ENCODE peak calls at places on chromosomes 12 and 14, in seven cellular contexts. N is GM23248, D is PC-9, P is H1, J is PC-3, F is MM.1S, Q is fibroblast of lung. S is an unnamed sample.

GRCh38 chr14:24368562-24369252 is 723 bp downstream of the NFATC4 start:
- DNase-seq in N (peak; percentile 90), D (peak; percentile 15), P (peak; percentile 83), J (no peak), F (no peak), Q (peak; percentile 69), S (peak; percentile 56)

GRCh38 chr14:59427653-59428578 is 37.3 kb downstream of the GPR135 start:
- DNase-seq in N (peak; percentile 59), D (no peak), P (no peak), J (no peak), F (no peak), Q (peak; percentile 70), S (no peak)

GRCh38 chr12:12689672-12690287 is 6.2 kb downstream of the GPR19 start:
- DNase-seq in N (no peak), D (no peak), P (no peak), J (no peak), F (no peak), Q (no peak), S (no peak)

GRCh38 chr12:14910090-14910915 is 24.6 kb upstream of the MGP start:
- DNase-seq in N (peak; percentile 60), D (peak; percentile 12), P (no peak), J (peak; percentile 67), F (no peak), Q (no peak), S (no peak)

GRCh38 chr12:46153267-46153872 is 115.5 kb downstream of the SLC38A1 start:
- DNase-seq in N (peak; percentile 78), D (no peak), P (no peak), J (peak; percentile 56), F (peak; percentile 45), Q (peak; percentile 63), S (peak; percentile 59)

GRCh38 chr14:100067971-100068959 is 3.0 kb downstream of the EVL start:
- DNase-seq in N (peak; percentile 62), D (peak; percentile 61), P (peak; percentile 33), J (peak; percentile 92), F (no peak), Q (no peak), S (no peak)

GRCh38 chr14:44530482-44530881 is 23.4 kb upstream of the FSCB start:
- DNase-seq in N (no peak), D (no peak), P (no peak), J (peak; percentile 48), F (no peak), Q (no peak), S (no peak)

GRCh38 chr14:64196668-64197411 is 97.3 kb downstream of the ESR2 start:
- DNase-seq in N (peak; percentile 70), D (no peak), P (peak; percentile 78), J (no peak), F (no peak), Q (peak; percentile 39), S (peak; percentile 92)

GRCh38 chr12:14416658-14417057 is 51.2 kb downstream of the ATF7IP start:
- DNase-seq in N (peak; percentile 62), D (peak; percentile 26), P (no peak), J (peak; percentile 50), F (peak; percentile 75), Q (peak; percentile 96), S (peak; percentile 82)

GRCh38 chr12:16421806-16422205 is 74.4 kb downstream of the MGST1 start:
- DNase-seq in N (peak; percentile 27), D (no peak), P (no peak), J (no peak), F (no peak), Q (peak; percentile 4), S (no peak)

GRCh38 chr12:114799574-114800487 is 115.9 kb upstream of the TBX3 start:
- DNase-seq in N (peak; percentile 32), D (no peak), P (no peak), J (no peak), F (no peak), Q (peak; percentile 25), S (no peak)

GRCh38 chr12:123478762-123479161 is 20.8 kb downstream of the SNRNP35 start:
- DNase-seq in N (peak; percentile 32), D (no peak), P (no peak), J (no peak), F (no peak), Q (no peak), S (no peak)

GRCh38 chr14:97723834-97724770 is 926.9 kb downstream of the VRK1 start:
- DNase-seq in N (no peak), D (no peak), P (no peak), J (no peak), F (no peak), Q (no peak), S (no peak)

GRCh38 chr14:26276757-26277156 is 321.1 kb downstream of the NOVA1 start:
- DNase-seq in N (no peak), D (no peak), P (no peak), J (peak; percentile 7), F (no peak), Q (no peak), S (peak; percentile 62)

GRCh38 chr12:98754095-98754494 is 109.0 kb downstream of the APAF1 start:
- DNase-seq in N (peak; percentile 80), D (no peak), P (no peak), J (peak; percentile 94), F (no peak), Q (no peak), S (no peak)

DNA sequence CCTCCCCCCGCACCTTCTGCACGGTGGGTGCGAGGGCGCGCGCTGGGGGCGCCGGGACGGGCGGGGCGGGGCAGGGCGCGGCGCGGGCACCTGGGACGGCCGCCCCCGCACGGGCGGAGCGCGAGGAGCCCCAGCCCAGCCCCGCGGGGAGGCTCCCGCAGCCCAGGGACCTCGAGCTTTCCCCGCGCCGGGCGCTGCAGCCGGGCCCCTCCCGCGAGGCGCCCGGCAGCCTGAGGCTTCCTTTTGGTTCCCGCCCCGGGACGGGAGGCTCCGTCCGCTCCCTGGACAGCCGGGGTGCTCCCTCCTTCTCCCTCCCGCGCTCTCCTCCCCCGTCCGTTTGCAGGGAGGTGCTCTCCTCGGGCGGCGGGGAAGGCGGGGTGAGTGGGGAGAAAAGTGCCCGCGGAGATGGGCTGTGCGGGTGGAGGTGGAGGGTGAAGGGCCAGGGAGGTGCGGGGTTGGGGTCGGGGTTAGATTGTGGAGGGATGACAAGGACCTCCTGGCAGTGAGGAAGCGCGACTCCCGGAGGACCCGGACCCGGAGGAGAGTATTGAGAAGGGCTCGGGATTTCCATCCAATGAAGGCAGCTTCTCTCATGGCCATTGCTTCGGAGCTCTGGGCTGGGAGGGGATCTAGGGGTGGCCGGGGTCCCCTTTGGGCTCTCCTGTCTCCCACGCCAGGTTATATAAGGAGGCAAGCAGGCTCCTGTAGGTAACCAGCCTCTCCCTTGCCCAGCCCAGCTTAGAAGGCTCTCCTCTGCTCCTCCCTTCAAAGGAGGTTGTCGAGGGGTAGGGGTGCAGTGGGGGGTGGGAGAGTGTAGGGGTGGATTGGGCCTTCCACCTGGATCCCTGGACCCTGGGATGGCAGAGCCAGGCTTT is 645 bp downstream of the JDP2 start:
- DNase-seq in N (peak; percentile 73), D (peak; percentile 47), P (no peak), J (no peak), F (no peak), Q (no peak), S (no peak)
- H3K27ac ChIP-seq in N (peak overlapping the region; percentile 56), D (no peak overlapping the region), P (no peak overlapping the region), J (no peak overlapping the region), F (no peak overlapping the region), Q (peak overlapping the region; percentile 59), S (no peak overlapping the region)

GRCh38 chr12:107014050-107014449 is 27.1 kb upstream of the MTERF2 start:
- DNase-seq in N (peak; percentile 3), D (peak; percentile 37), P (no peak), J (peak; percentile 92), F (peak; percentile 52), Q (no peak), S (peak; percentile 46)

GRCh38 chr12:107007421-107007820 is 20.5 kb upstream of the MTERF2 start:
- DNase-seq in N (no peak), D (no peak), P (no peak), J (no peak), F (no peak), Q (no peak), S (no peak)

GRCh38 chr12:107017042-107017441 is 30.1 kb upstream of the MTERF2 start:
- DNase-seq in N (no peak), D (no peak), P (no peak), J (no peak), F (no peak), Q (no peak), S (no peak)

GRCh38 chr12:107012736-107013425 is 25.9 kb upstream of the MTERF2 start:
- DNase-seq in N (no peak), D (no peak), P (no peak), J (no peak), F (no peak), Q (no peak), S (no peak)

GRCh38 chr12:107011519-107011918 is 24.6 kb upstream of the MTERF2 start:
- DNase-seq in N (no peak), D (no peak), P (no peak), J (no peak), F (no peak), Q (no peak), S (no peak)
- H4K20me1 ChIP-seq in N (no peaks in the 10 kb centered on the region), D (no peaks in the 10 kb centered on the region), P (no peaks in the 10 kb centered on the region), J (no peaks in the 10 kb centered on the region), F (no peaks in the 10 kb centered on the region), Q (no peaks in the 10 kb centered on the region), S (no peaks in the 10 kb centered on the region)

GRCh38 chr14:101358320-101358569 is 203.1 kb upstream of the DIO3 start:
- DNase-seq in N (no peak), D (no peak), P (no peak), J (no peak), F (no peak), Q (no peak), S (no peak)
- H3K27ac ChIP-seq in N (no peak overlapping the region), D (no peak overlapping the region), P (no peak overlapping the region), J (no peak overlapping the region), F (no peak overlapping the region), Q (no peak overlapping the region), S (no peak overlapping the region)

DNA sequence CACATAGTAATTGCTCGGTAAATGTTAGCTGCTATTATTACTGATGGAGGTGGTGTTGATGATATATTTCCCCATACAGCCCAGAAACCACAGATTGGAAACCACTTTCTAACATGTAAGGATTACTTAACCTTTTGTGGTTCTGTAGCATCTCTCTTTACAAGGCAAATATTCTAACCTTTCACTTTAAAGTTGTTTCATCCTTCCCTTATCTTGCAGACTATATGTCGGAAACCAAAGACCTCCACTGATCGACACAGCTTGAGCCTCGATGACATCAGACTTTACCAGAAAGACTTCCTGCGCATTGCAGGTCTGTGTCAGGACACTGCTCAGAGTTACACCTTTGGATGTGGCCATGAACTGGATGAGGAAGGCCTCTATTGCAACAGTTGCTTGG is 75.8 kb downstream of the FRMD6 start:
- DNase-seq in N (peak; percentile 22), D (no peak), P (no peak), J (no peak), F (no peak), Q (no peak), S (no peak)
- H4K20me1 ChIP-seq in N (peaks cover 23% of the 10 kb centered on the region), D (no peaks in the 10 kb centered on the region), P (no peaks in the 10 kb centered on the region), J (no peaks in the 10 kb centered on the region), F (no peaks in the 10 kb centered on the region), Q (no peaks in the 10 kb centered on the region), S (no peaks in the 10 kb centered on the region)

GRCh38 chr14:30921788-30922187 is 47.4 kb downstream of the COCH start:
- DNase-seq in N (no peak), D (no peak), P (no peak), J (no peak), F (no peak), Q (no peak), S (no peak)

GRCh38 chr14:30915596-30915995 is 41.2 kb downstream of the COCH start:
- DNase-seq in N (peak; percentile 3), D (no peak), P (no peak), J (no peak), F (no peak), Q (no peak), S (no peak)

DNA sequence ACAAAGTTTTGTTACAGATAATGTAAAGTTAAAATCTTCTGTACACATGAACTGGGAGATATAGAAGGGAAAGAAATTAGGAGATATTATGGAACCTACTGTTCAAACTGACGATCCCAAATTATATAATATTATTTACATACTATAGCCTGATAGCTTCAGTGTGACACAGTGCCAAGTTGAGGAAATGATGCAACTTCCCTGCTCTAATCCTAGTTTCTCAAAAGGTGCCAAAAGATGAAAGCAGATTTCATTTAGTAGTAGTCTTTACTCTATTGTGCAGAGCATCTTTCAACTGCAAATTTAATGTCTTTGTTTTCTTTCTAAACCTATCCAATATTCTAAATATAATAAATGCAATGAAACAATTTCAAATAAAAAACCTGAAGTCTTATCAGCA is 46.9 kb downstream of the COCH start:
- DNase-seq in N (peak; percentile 24), D (no peak), P (no peak), J (no peak), F (no peak), Q (peak; percentile 39), S (no peak)
- H3K27ac ChIP-seq in N (no peak overlapping the region), D (no peak overlapping the region), P (no peak overlapping the region), J (no peak overlapping the region), F (no peak overlapping the region), Q (no peak overlapping the region), S (peak overlapping the region; percentile 63)